ENCODE peak calls at places on chromosome 12, in six cellular contexts. W, X, E, I, Z and T are unnamed samples.

GRCh38 chr12:42135264-42135814 is 9.3 kb downstream of the GXYLT1 start:
- DNase-seq in W (no peak), X (no peak), E (no peak), I (peak; percentile 81), Z (no peak), T (no peak)

GRCh38 chr12:32366704-32367103 is 32.7 kb upstream of the FGD4 start:
- DNase-seq in W (no peak), X (no peak), E (no peak), I (no peak), Z (no peak), T (no peak)

GRCh38 chr12:92341333-92341691 is 195.7 kb upstream of the BTG1 start:
- DNase-seq in W (no peak), X (no peak), E (no peak), I (peak; percentile 93), Z (no peak), T (no peak)

GRCh38 chr12:102702447-102703114 is 214.5 kb downstream of the PAH start:
- DNase-seq in W (no peak), X (peak; percentile 51), E (peak; percentile 56), I (peak; percentile 53), Z (peak; percentile 13), T (peak; percentile 37)

GRCh38 chr12:52279683-52280318 is 5.4 kb downstream of the KRT86 start:
- DNase-seq in W (no peak), X (no peak), E (no peak), I (no peak), Z (no peak), T (no peak)

GRCh38 chr12:57756406-57757341 is 1.8 kb downstream of the MARCHF9 start:
- DNase-seq in W (no peak), X (no peak), E (no peak), I (peak; percentile 60), Z (no peak), T (no peak)

GRCh38 chr12:53424626-53425514 is 1.2 kb downstream of the AMHR2 start:
- DNase-seq in W (no peak), X (no peak), E (no peak), I (no peak), Z (no peak), T (no peak)

GRCh38 chr12:59149995-59150642 is 229.8 kb upstream of the LRIG3 start:
- DNase-seq in W (peak; percentile 76), X (peak; percentile 66), E (no peak), I (peak; percentile 84), Z (peak; percentile 39), T (peak; percentile 57)

GRCh38 chr12:32134144-32134888 is 27.7 kb downstream of the BICD1 start:
- DNase-seq in W (no peak), X (no peak), E (no peak), I (peak; percentile 59), Z (no peak), T (peak; percentile 33)

GRCh38 chr12:67148265-67148664 is 120.9 kb upstream of the CAND1 start:
- DNase-seq in W (no peak), X (no peak), E (no peak), I (peak; percentile 57), Z (no peak), T (no peak)

GRCh38 chr12:105748806-105749600 is 389.8 kb downstream of the NUAK1 start:
- DNase-seq in W (no peak), X (no peak), E (no peak), I (peak; percentile 50), Z (no peak), T (no peak)